ENCODE peak calls at places on chromosomes 7 and 10, in ten cellular contexts. O is right lobe of liver; K is prostate gland; S is IMR-90; W is transverse colon; Q is CD4-positive, alpha-beta memory T cell; T is CD8-positive, alpha-beta memory T cell; A is HL-60; M is H7; P is Karpas-422. V is an unnamed sample. For H3K27me3, the result is how much of the 10 kb centered on the place peaks cover.

GRCh38 chr10:131885391-131886165 is 15.2 kb upstream of the PPP2R2D start:
- DNase-seq in Q (peak), O (peak), M (peak), A (peak), K (peak), W (peak), S (peak), T (peak), P (peak), V (peak)

GRCh38 chr7:11203688-11204087 is 230.0 kb downstream of the PHF14 start:
- DNase-seq in A (no peak), Q (no peak), K (no peak), P (no peak), S (no peak), W (peak), M (no peak), O (no peak), T (no peak), V (no peak)

GRCh38 chr7:39056153-39056552 is 78.4 kb downstream of the POU6F2 start:
- DNase-seq in A (no peak), W (no peak), T (no peak), M (no peak), S (no peak), K (no peak), Q (no peak), O (no peak), P (no peak), V (no peak)

GRCh38 chr7:129376778-129377700 is 57.2 kb upstream of the STRIP2 start:
- DNase-seq in K (no peak), O (no peak), A (peak), M (no peak), Q (no peak), S (peak), T (no peak), P (no peak), W (no peak), V (no peak)

GRCh38 chr7:149773446-149774236 is at the start of gene ZNF467:
- DNase-seq in W (peak), O (peak), M (peak), K (peak), Q (peak), A (peak), S (no peak), P (no peak), T (peak), V (peak)

GRCh38 chr7:149635561-149636329 is 137.6 kb downstream of the ZNF467 start:
- DNase-seq in T (no peak), K (no peak), A (no peak), Q (no peak), W (no peak), O (no peak), P (peak), M (peak), S (no peak), V (no peak)

GRCh38 chr10:129833366-129833765 is 130.7 kb downstream of the EBF3 start:
- DNase-seq in O (no peak), Q (no peak), A (no peak), M (no peak), S (no peak), W (no peak), K (no peak), P (no peak), T (no peak), V (no peak)

GRCh38 chr10:103281753-103282152 is 4.8 kb downstream of the INA start:
- DNase-seq in S (peak), K (no peak), T (no peak), M (peak), P (no peak), W (no peak), O (no peak), A (no peak), Q (no peak), V (no peak)

GRCh38 chr10:71314028-71314693 is 4.9 kb upstream of the SLC29A3 start:
- DNase-seq in S (peak), A (peak), T (peak), K (peak), O (no peak), P (peak), M (peak), W (peak), Q (peak), V (peak)

GRCh38 chr10:113563306-113564088 is 10.6 kb downstream of the HABP2 start:
- DNase-seq in O (peak), W (peak), Q (peak), S (peak), M (peak), T (peak), A (peak), K (peak), P (peak), V (peak)

GRCh38 chr7:45682836-45683555 is 108.8 kb downstream of the ADCY1 start:
- DNase-seq in O (no peak), T (no peak), K (no peak), W (no peak), A (no peak), P (no peak), M (no peak), Q (no peak), S (no peak), V (no peak)

GRCh38 chr10:126425051-126425450 is 36.8 kb upstream of the ADAM12 start:
- DNase-seq in O (no peak), P (no peak), Q (no peak), K (no peak), A (no peak), M (no peak), W (no peak), T (no peak), S (no peak), V (no peak)

GRCh38 chr7:131653418-131654248 is 97.2 kb upstream of the PODXL start:
- DNase-seq in T (no peak), A (no peak), P (peak), W (no peak), M (peak), S (peak), Q (no peak), K (no peak), O (no peak), V (no peak)

GRCh38 chr7:27146491-27147210 is 923 bp downstream of the HOXA6 start:
- DNase-seq in Q (no peak), T (no peak), W (peak), O (no peak), S (no peak), M (peak), K (no peak), P (no peak), A (no peak), V (no peak)
- H3K27me3 ChIP-seq in Q (half or more), T (under half), W (under half), O (under half), S (under half), M (half or more), K (under half), P (under half), A (under half), V (half or more)

GRCh38 chr10:84196941-84197340 is 2.6 kb downstream of the CDHR1 start:
- DNase-seq in P (no peak), K (no peak), W (peak), M (no peak), T (peak), O (no peak), A (no peak), Q (no peak), S (no peak), V (no peak)

GRCh38 chr10:84198206-84198915 is 4.0 kb downstream of the CDHR1 start:
- DNase-seq in T (no peak), S (no peak), O (no peak), Q (no peak), P (no peak), W (peak), A (no peak), M (no peak), K (no peak), V (no peak)

GRCh38 chr10:84196083-84196482 is 1.7 kb downstream of the CDHR1 start:
- DNase-seq in Q (no peak), T (peak), W (peak), K (no peak), S (no peak), O (no peak), P (no peak), A (no peak), M (no peak), V (no peak)

GRCh38 chr10:84195044-84195830 is 900 bp downstream of the CDHR1 start:
- DNase-seq in A (no peak), O (no peak), W (peak), S (no peak), P (no peak), M (peak), Q (no peak), T (no peak), K (no peak), V (no peak)

GRCh38 chr10:84197643-84198042 is 3.3 kb downstream of the CDHR1 start:
- DNase-seq in S (no peak), M (no peak), P (no peak), K (no peak), A (no peak), T (no peak), O (no peak), W (peak), Q (no peak), V (no peak)
- H3K27me3 ChIP-seq in S (under half), M (under half), P (under half), K (under half), A (under half), T (under half), O (under half), W (under half), Q (under half), V (under half)

GRCh38 chr7:4015371-4015770 is 666.7 kb upstream of the FOXK1 start:
- DNase-seq in O (no peak), Q (no peak), S (no peak), W (no peak), P (no peak), A (no peak), T (no peak), K (no peak), M (no peak), V (no peak)

GRCh38 chr7:4018917-4019316 is 663.2 kb upstream of the FOXK1 start:
- DNase-seq in P (no peak), A (no peak), O (no peak), S (no peak), T (no peak), M (no peak), K (no peak), Q (no peak), W (no peak), V (no peak)

GRCh38 chr7:4015996-4016395 is 666.1 kb upstream of the FOXK1 start:
- DNase-seq in Q (no peak), P (no peak), T (no peak), W (no peak), K (no peak), A (no peak), M (no peak), O (no peak), S (no peak), V (no peak)

GRCh38 chr7:4017785-4018184 is 664.3 kb upstream of the FOXK1 start:
- DNase-seq in M (no peak), P (no peak), Q (no peak), S (no peak), T (no peak), K (no peak), O (peak), A (no peak), W (no peak), V (no peak)

GRCh38 chr7:4017081-4017480 is 665.0 kb upstream of the FOXK1 start:
- DNase-seq in P (no peak), O (no peak), W (no peak), T (no peak), S (no peak), A (no peak), M (no peak), K (no peak), Q (no peak), V (no peak)
- H3K27me3 ChIP-seq in P (under half), O (under half), W (under half), T (under half), S (under half), A (under half), M (under half), K (under half), Q (under half), V (under half)

DNA sequence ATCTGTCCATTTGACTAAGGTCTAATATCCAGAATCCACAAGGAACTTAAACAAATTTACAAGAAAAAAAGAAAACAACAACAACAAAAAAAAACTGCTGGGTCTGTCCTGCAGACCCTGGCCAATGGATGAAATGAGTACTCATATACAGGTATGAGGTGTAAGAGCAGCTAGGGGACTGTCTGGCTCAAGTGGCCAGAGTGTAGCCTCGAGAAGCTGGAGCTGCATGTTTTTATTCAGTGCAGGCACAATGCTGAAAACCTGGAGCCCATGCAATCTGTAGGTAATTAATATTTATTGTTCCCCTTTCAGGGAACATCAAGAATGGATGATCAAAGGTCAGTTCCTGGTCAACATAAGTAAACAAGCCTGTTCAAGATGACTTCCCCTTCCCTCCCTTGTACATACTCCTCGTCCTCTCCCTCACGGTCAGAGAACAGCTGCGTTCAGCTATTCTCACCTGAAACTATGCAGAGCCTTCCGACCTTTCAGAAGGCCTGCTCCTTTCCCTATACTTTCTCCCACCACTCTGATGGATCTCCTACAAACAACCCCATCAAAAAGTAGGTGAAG is 15.5 kb downstream of the CYP2C19 start:
- DNase-seq in S (no peak), O (no peak), K (no peak), W (no peak), T (no peak), Q (no peak), P (no peak), A (no peak), M (no peak), V (no peak)
- H3K27me3 ChIP-seq in S (under half), O (under half), K (under half), W (under half), T (under half), Q (under half), P (under half), A (under half), M (under half), V (under half)

GRCh38 chr7:43505412-43505811 is 77.5 kb upstream of the STK17A start:
- DNase-seq in O (no peak), K (no peak), M (no peak), Q (no peak), P (no peak), T (no peak), W (no peak), A (no peak), S (no peak), V (no peak)
- H3K27me3 ChIP-seq in O (under half), K (under half), M (under half), Q (under half), P (under half), T (under half), W (under half), A (under half), S (under half), V (under half)

GRCh38 chr10:44883581-44884331 is 27.4 kb upstream of the TMEM72 start:
- DNase-seq in Q (no peak), A (no peak), O (no peak), T (no peak), P (no peak), K (no peak), S (no peak), M (no peak), W (no peak), V (no peak)
- H3K27me3 ChIP-seq in Q (under half), A (under half), O (under half), T (under half), P (under half), K (under half), S (under half), M (under half), W (under half), V (under half)

GRCh38 chr7:101172854-101173751 is 7.0 kb downstream of the NAT16 start:
- DNase-seq in T (no peak), K (peak), M (peak), A (no peak), O (peak), S (peak), W (peak), P (no peak), Q (no peak), V (no peak)

GRCh38 chr7:101171442-101171837 is 6.1 kb upstream of the VGF start:
- DNase-seq in T (no peak), M (peak), S (no peak), Q (no peak), W (no peak), O (no peak), K (no peak), A (no peak), P (no peak), V (no peak)

GRCh38 chr7:101170617-101171441 is 5.5 kb upstream of the VGF start:
- DNase-seq in W (no peak), K (no peak), A (peak), O (no peak), P (no peak), S (no peak), Q (peak), M (peak), T (no peak), V (no peak)

GRCh38 chr7:101173752-101174244 is 6.3 kb downstream of the NAT16 start:
- DNase-seq in A (peak), M (peak), W (no peak), O (no peak), S (no peak), K (no peak), T (peak), P (peak), Q (peak), V (peak)

GRCh38 chr7:101172005-101172853 is 6.9 kb upstream of the VGF start:
- DNase-seq in M (peak), T (no peak), K (no peak), Q (no peak), W (no peak), A (no peak), S (no peak), O (no peak), P (no peak), V (no peak)
- H3K27me3 ChIP-seq in M (half or more), T (half or more), K (half or more), Q (half or more), W (half or more), A (half or more), S (half or more), O (under half), P (under half), V (half or more)

DNA sequence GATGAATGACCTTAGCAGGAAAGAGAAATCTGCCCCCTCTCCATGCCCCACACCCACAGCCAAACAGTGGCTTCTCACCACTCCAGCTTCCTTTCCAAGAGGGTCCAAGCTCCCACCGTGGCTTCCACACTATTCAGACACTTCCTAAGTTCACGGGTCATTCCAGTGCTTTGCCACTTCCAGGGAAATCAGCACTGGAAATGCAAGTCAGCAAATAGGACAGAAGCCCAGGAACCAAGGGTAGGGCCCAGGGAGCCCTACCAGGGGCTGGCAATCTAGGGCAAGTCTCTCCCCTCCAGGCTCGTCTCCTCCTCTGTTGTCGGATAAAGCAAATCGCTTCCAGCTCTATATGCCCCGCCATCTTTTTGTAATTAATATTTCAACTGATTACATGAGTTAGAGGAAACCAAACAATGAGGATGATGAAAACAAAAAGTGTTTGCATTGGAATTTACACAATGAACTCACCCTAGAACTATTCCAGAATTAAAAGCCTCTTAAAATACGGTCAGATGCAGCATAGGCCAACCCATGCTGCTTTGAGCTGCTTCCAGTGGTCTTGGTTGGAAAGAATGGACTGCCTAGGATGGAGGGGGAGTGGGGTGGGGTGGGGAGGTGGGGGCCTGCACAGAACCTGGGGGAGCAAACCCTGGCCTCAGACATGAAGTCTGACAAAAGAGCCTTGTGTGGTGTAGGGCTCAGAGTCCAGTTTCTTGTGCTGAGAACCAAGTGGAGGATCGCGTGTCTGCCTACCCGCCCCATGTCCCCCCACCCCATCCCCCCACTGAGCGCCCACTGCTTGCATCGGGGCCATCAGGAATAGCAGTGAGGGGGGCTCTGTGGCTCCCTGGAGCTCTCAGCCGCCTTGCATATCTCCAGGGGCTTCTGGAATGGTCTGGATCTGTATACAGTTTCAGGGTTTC is 74.6 kb upstream of the CPXM2 start:
- DNase-seq in T (no peak), A (no peak), Q (no peak), S (no peak), P (no peak), O (no peak), W (no peak), K (no peak), M (peak), V (no peak)
- H3K27me3 ChIP-seq in T (under half), A (under half), Q (under half), S (under half), P (under half), O (under half), W (under half), K (under half), M (under half), V (under half)

GRCh38 chr7:158206341-158206740 is 381.3 kb downstream of the PTPRN2 start:
- DNase-seq in W (no peak), K (no peak), T (no peak), P (no peak), S (no peak), O (no peak), M (no peak), Q (no peak), A (no peak), V (no peak)
- H3K27me3 ChIP-seq in W (under half), K (under half), T (under half), P (under half), S (under half), O (under half), M (under half), Q (under half), A (under half), V (under half)

GRCh38 chr10:48411510-48411909 is 105.0 kb downstream of the MAPK8 start:
- DNase-seq in A (no peak), P (no peak), M (no peak), K (no peak), Q (no peak), S (no peak), T (no peak), O (no peak), W (no peak), V (no peak)

GRCh38 chr10:48412081-48412480 is 105.6 kb downstream of the MAPK8 start:
- DNase-seq in A (no peak), S (no peak), K (no peak), M (no peak), O (no peak), P (no peak), Q (no peak), W (no peak), T (no peak), V (no peak)

GRCh38 chr10:48412933-48413332 is 106.5 kb downstream of the MAPK8 start:
- DNase-seq in K (no peak), P (no peak), W (no peak), Q (no peak), A (no peak), O (no peak), S (no peak), M (no peak), T (no peak), V (no peak)

GRCh38 chr10:48414160-48414559 is 107.7 kb downstream of the MAPK8 start:
- DNase-seq in T (no peak), K (no peak), W (no peak), Q (no peak), M (no peak), A (no peak), O (no peak), P (no peak), S (no peak), V (no peak)

DNA sequence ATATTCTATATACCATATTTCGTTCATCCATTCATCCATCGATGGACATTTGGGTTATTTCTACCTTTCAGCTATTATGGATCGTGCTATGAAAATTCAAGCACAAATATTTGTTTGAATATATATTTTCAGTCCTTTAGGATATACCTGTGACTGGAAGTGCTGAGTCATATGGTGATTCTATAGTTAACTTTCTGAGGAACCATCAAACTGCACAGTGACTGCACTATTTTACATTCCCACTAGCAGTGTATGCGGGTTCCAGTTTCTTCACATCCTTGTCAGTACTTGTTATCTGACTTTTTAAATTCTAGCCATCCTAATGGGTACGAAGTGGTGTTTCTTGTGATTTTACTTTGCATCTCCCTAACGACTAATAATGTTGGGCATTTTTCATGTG is 104.0 kb downstream of the MAPK8 start:
- DNase-seq in O (no peak), T (no peak), Q (no peak), W (no peak), S (no peak), A (no peak), P (no peak), M (no peak), K (no peak), V (no peak)
- H3K27me3 ChIP-seq in O (under half), T (under half), Q (under half), W (under half), S (under half), A (under half), P (under half), M (under half), K (under half), V (under half)